ENCODE peak calls at places on chromosomes 7 and 10, in ten cellular contexts. W is progenitor cell of endocrine pancreas; N is AG10803; L is tibial artery; Z is pancreas; Y is Calu3; T is suprapubic skin; A is Peyer's patch; B is CD8-positive, alpha-beta T cell; O is H9. X is an unnamed sample.
A peak's percentile ranks its signal among the peaks of the same experiment; 100 is the strongest.

GRCh38 chr7:988963-989529 is 6.1 kb downstream of the CYP2W1 start:
- DNase-seq in Z (no peak), T (no peak), N (no peak), W (no peak), A (no peak), Y (no peak), B (no peak), O (no peak), L (no peak), X (no peak)

GRCh38 chr7:101216860-101217387 is 457 bp downstream of the PLOD3 start:
- DNase-seq in N (no peak), B (no peak), L (no peak), Y (no peak), A (no peak), Z (no peak), W (peak; percentile 25), O (no peak), T (no peak), X (no peak)

GRCh38 chr10:131546086-131546810 is 234.7 kb upstream of the TCERG1L start:
- DNase-seq in Z (no peak), N (no peak), A (no peak), L (no peak), B (no peak), W (no peak), O (peak; percentile 75), Y (peak; percentile 69), T (no peak), X (no peak)

GRCh38 chr7:137757146-137757925 is 89.4 kb downstream of the DGKI start:
- DNase-seq in W (no peak), A (no peak), N (peak; percentile 58), O (no peak), L (no peak), T (no peak), B (no peak), Y (no peak), Z (no peak), X (no peak)

GRCh38 chr7:100532165-100533022 is 6.6 kb upstream of the AGFG2 start:
- DNase-seq in Y (no peak), Z (no peak), N (no peak), B (no peak), L (no peak), T (no peak), A (no peak), W (no peak), O (no peak), X (no peak)

GRCh38 chr10:128053356-128053755 is 72.9 kb downstream of the MKI67 start:
- DNase-seq in T (no peak), O (no peak), W (no peak), Y (no peak), L (peak; percentile 5), A (no peak), B (no peak), Z (no peak), N (no peak), X (no peak)

GRCh38 chr10:15341502-15342128 is 29.5 kb downstream of the FAM171A1 start:
- DNase-seq in N (no peak), W (no peak), Y (no peak), A (no peak), L (no peak), O (no peak), Z (no peak), B (no peak), T (no peak), X (no peak)

GRCh38 chr10:788796-789748 is 99.6 kb upstream of the DIP2C start:
- DNase-seq in N (peak; percentile 62), B (no peak), O (peak; percentile 90), T (peak; percentile 84), L (peak; percentile 66), A (peak; percentile 82), Z (peak; percentile 77), Y (no peak), W (no peak), X (peak; percentile 51)

GRCh38 chr10:49834201-49834600 is 72.1 kb upstream of the OGDHL start:
- DNase-seq in W (no peak), Z (no peak), O (no peak), A (no peak), Y (no peak), L (no peak), B (no peak), N (no peak), T (no peak), X (no peak)
- TF ChIP-seq CTCF in W (no peak), Z (no peak), O (no peak), A (no peak), Y (no peak), L (no peak), B (no peak), N (no peak), T (no peak), X (no peak)

GRCh38 chr7:134552105-134552504 is 3.2 kb downstream of the AKR1B15 start:
- DNase-seq in N (no peak), Y (peak; percentile 37), W (no peak), T (no peak), Z (no peak), L (no peak), B (no peak), O (peak; percentile 51), A (no peak), X (no peak)

GRCh38 chr7:134554417-134554966 is 5.6 kb downstream of the AKR1B15 start:
- DNase-seq in O (no peak), Z (no peak), N (no peak), A (no peak), Y (no peak), W (no peak), L (no peak), B (no peak), T (no peak), X (no peak)

GRCh38 chr7:134557391-134557790 is 8.5 kb downstream of the AKR1B15 start:
- DNase-seq in Z (no peak), A (no peak), W (no peak), N (no peak), B (no peak), Y (no peak), T (no peak), O (no peak), L (no peak), X (no peak)

GRCh38 chr7:134558370-134558769 is 9.5 kb downstream of the AKR1B15 start:
- DNase-seq in N (no peak), L (no peak), A (no peak), W (no peak), O (no peak), B (no peak), Z (no peak), Y (no peak), T (no peak), X (no peak)

DNA sequence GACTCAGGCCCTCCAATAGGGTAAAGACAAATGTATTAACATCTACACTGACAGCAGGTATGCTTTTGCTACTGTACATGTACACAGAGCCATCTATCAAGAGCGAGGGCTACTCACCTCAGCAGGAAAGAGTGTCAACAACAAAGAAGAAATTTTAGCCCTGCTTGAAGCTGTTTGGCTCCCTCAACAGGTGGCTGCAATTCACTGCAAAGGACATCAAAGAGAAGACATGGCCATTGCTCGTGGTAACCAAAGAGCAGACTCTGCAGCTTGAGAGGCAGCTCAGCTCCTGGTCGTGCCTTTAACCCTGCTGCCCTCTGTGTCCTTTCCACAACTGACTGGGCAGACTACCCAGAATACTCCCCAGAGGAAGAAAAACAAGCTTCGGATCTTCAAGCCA is 5.1 kb downstream of the AKR1B15 start:
- DNase-seq in B (no peak), O (peak; percentile 58), L (no peak), A (no peak), N (no peak), Z (no peak), Y (no peak), T (no peak), W (no peak), X (no peak)
- TF ChIP-seq CTCF in B (no peak), O (peak; percentile 52), L (no peak), A (no peak), N (peak; percentile 20), Z (no peak), Y (no peak), T (no peak), W (peak; percentile 37), X (no peak)

GRCh38 chr7:47652591-47652990 is 70.7 kb upstream of the TNS3 start:
- DNase-seq in T (no peak), B (no peak), O (no peak), N (no peak), W (no peak), L (no peak), Z (no peak), Y (no peak), A (no peak), X (no peak)

GRCh38 chr7:47654672-47655340 is 72.9 kb upstream of the TNS3 start:
- DNase-seq in L (no peak), O (no peak), B (no peak), T (no peak), W (no peak), Y (no peak), Z (no peak), A (no peak), N (peak; percentile 58), X (no peak)

GRCh38 chr7:47651355-47652317 is 69.7 kb upstream of the TNS3 start:
- DNase-seq in L (peak; percentile 35), N (peak; percentile 97), T (no peak), W (no peak), A (no peak), B (no peak), Y (peak; percentile 30), Z (no peak), O (no peak), X (no peak)

GRCh38 chr7:47657126-47657525 is 75.2 kb upstream of the TNS3 start:
- DNase-seq in Z (no peak), O (no peak), N (no peak), W (no peak), L (no peak), A (no peak), B (no peak), T (no peak), Y (no peak), X (no peak)

DNA sequence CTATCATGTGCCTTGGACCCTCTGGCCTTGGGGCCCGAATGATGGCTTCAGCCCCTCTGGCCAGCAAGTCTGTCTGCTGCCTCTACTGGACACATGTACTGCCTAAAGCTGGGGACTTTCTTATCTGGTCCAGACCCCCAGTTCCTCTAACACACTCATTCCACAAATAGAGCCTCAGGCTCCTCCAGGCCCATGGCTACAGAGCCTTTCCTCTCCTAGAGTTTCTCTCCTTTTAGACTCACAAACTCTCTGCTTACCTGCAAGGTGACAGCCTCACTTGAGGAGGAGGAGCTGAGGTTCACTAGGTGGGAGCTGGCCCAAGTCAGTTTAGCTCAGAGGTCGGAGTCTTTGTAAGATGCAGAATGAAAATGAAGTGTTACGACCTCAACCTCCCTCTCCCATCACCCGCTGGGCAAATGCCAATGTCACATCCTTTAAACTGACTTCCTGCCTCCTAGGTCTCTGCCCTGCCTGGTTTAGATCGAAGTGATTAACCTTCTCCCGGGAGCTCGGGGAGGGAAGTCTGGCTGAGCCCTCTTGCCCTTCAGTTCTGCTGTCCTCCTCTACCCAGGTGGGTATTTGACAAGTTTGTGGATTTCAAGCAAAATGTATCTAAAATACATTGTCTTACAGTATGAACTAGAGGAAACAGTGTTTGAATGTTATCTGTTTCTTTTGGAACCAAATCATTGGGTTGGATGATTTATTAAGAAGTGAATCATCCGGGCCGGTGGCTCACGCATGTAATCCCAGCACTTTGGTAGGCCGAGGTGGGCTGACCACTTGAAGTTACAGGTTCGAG is 71.8 kb upstream of the TNS3 start:
- DNase-seq in Z (no peak), A (no peak), T (no peak), W (no peak), Y (peak; percentile 54), N (peak; percentile 35), O (no peak), B (no peak), L (no peak), X (no peak)
- TF ChIP-seq CTCF in Z (no peak), A (no peak), T (no peak), W (no peak), Y (no peak), N (no peak), O (no peak), B (no peak), L (no peak), X (no peak)

GRCh38 chr7:36084485-36085091 is 68.5 kb upstream of the EEPD1 start:
- DNase-seq in O (peak; percentile 80), A (peak; percentile 81), Z (peak; percentile 78), Y (peak; percentile 83), T (no peak), L (no peak), B (no peak), W (peak; percentile 24), N (peak; percentile 58), X (peak; percentile 15)
- TF ChIP-seq CTCF in O (peak; percentile 64), A (no peak), Z (no peak), Y (peak; percentile 40), T (no peak), L (no peak), B (no peak), W (peak; percentile 47), N (peak; percentile 35), X (peak; percentile 35)

X was measured in neural crest cell.